ENCODE peak calls at places on chromosomes 12 and 14, in ten cellular contexts. One of them, this sample, is unnamed.

GRCh38 chr14:62301076-62301475 is 538.9 kb downstream of the SNAPC1 start:
- DNase-seq in choroid plexus epithelial cell: peak; percentile 2
- DNase-seq in GM13977: no peak
- DNase-seq in germinal center: no peak
- DNase-seq in non-pigmented ciliary epithelial cell: no peak
- DNase-seq in small intestine: no peak
- DNase-seq in HEK293T: no peak
- DNase-seq in mammary epithelial cell: no peak
- DNase-seq in A673: no peak
- DNase-seq in fibroblast of the conjunctiva: no peak
- DNase-seq in this sample: no peak

GRCh38 chr14:68789002-68789797 is 3.7 kb downstream of the ZFP36L1 start:
- DNase-seq in choroid plexus epithelial cell: peak; percentile 81
- DNase-seq in GM13977: peak; percentile 70
- DNase-seq in germinal center: peak; percentile 81
- DNase-seq in non-pigmented ciliary epithelial cell: no peak
- DNase-seq in small intestine: peak; percentile 87
- DNase-seq in HEK293T: peak; percentile 72
- DNase-seq in mammary epithelial cell: peak; percentile 59
- DNase-seq in A673: peak; percentile 93
- DNase-seq in fibroblast of the conjunctiva: no peak
- DNase-seq in this sample: peak; percentile 81

GRCh38 chr14:24428628-24429394 is 657 bp downstream of the CBLN3 start:
- DNase-seq in choroid plexus epithelial cell: no peak
- DNase-seq in GM13977: no peak
- DNase-seq in germinal center: no peak
- DNase-seq in non-pigmented ciliary epithelial cell: no peak
- DNase-seq in small intestine: no peak
- DNase-seq in HEK293T: no peak
- DNase-seq in mammary epithelial cell: no peak
- DNase-seq in A673: no peak
- DNase-seq in fibroblast of the conjunctiva: no peak
- DNase-seq in this sample: no peak

GRCh38 chr14:100780646-100781355 is 45.1 kb upstream of the MEG3 start:
- DNase-seq in choroid plexus epithelial cell: no peak
- DNase-seq in GM13977: no peak
- DNase-seq in germinal center: no peak
- DNase-seq in non-pigmented ciliary epithelial cell: no peak
- DNase-seq in small intestine: no peak
- DNase-seq in HEK293T: no peak
- DNase-seq in mammary epithelial cell: no peak
- DNase-seq in A673: no peak
- DNase-seq in fibroblast of the conjunctiva: no peak
- DNase-seq in this sample: no peak

GRCh38 chr12:5480953-5481300 is 49.0 kb downstream of the NTF3 start:
- DNase-seq in choroid plexus epithelial cell: no peak
- DNase-seq in GM13977: no peak
- DNase-seq in germinal center: no peak
- DNase-seq in non-pigmented ciliary epithelial cell: no peak
- DNase-seq in small intestine: no peak
- DNase-seq in HEK293T: no peak
- DNase-seq in mammary epithelial cell: no peak
- DNase-seq in A673: no peak
- DNase-seq in fibroblast of the conjunctiva: no peak
- DNase-seq in this sample: no peak

GRCh38 chr12:29149691-29150382 is 759 bp downstream of the FAR2 start:
- DNase-seq in choroid plexus epithelial cell: no peak
- DNase-seq in GM13977: peak; percentile 31
- DNase-seq in germinal center: no peak
- DNase-seq in non-pigmented ciliary epithelial cell: no peak
- DNase-seq in small intestine: peak; percentile 39
- DNase-seq in HEK293T: peak; percentile 19
- DNase-seq in mammary epithelial cell: no peak
- DNase-seq in A673: no peak
- DNase-seq in fibroblast of the conjunctiva: no peak
- DNase-seq in this sample: no peak

GRCh38 chr12:106309671-106310313 is 7.3 kb downstream of the TCP11L2 start:
- DNase-seq in choroid plexus epithelial cell: peak; percentile 81
- DNase-seq in GM13977: no peak
- DNase-seq in germinal center: no peak
- DNase-seq in non-pigmented ciliary epithelial cell: peak; percentile 53
- DNase-seq in small intestine: no peak
- DNase-seq in HEK293T: no peak
- DNase-seq in mammary epithelial cell: peak; percentile 80
- DNase-seq in A673: no peak
- DNase-seq in fibroblast of the conjunctiva: no peak
- DNase-seq in this sample: no peak

GRCh38 chr12:102479099-102479887 is 1.1 kb downstream of the IGF1 start:
- DNase-seq in choroid plexus epithelial cell: no peak
- DNase-seq in GM13977: no peak
- DNase-seq in germinal center: no peak
- DNase-seq in non-pigmented ciliary epithelial cell: no peak
- DNase-seq in small intestine: no peak
- DNase-seq in HEK293T: peak; percentile 10
- DNase-seq in mammary epithelial cell: peak; percentile 7
- DNase-seq in A673: peak; percentile 53
- DNase-seq in fibroblast of the conjunctiva: no peak
- DNase-seq in this sample: no peak

GRCh38 chr12:91620422-91620821 is 437.8 kb upstream of the DCN start:
- DNase-seq in choroid plexus epithelial cell: no peak
- DNase-seq in GM13977: no peak
- DNase-seq in germinal center: no peak
- DNase-seq in non-pigmented ciliary epithelial cell: no peak
- DNase-seq in small intestine: no peak
- DNase-seq in HEK293T: no peak
- DNase-seq in mammary epithelial cell: no peak
- DNase-seq in A673: no peak
- DNase-seq in fibroblast of the conjunctiva: no peak
- DNase-seq in this sample: no peak

GRCh38 chr12:92289611-92290010 is 144.0 kb upstream of the BTG1 start:
- DNase-seq in choroid plexus epithelial cell: no peak
- DNase-seq in GM13977: no peak
- DNase-seq in germinal center: no peak
- DNase-seq in non-pigmented ciliary epithelial cell: no peak
- DNase-seq in small intestine: no peak
- DNase-seq in HEK293T: no peak
- DNase-seq in mammary epithelial cell: no peak
- DNase-seq in A673: no peak
- DNase-seq in fibroblast of the conjunctiva: no peak
- DNase-seq in this sample: no peak

GRCh38 chr12:2395352-2395977 is 342.7 kb downstream of the CACNA1C start:
- DNase-seq in choroid plexus epithelial cell: peak; percentile 59
- DNase-seq in GM13977: peak; percentile 52
- DNase-seq in germinal center: peak; percentile 50
- DNase-seq in non-pigmented ciliary epithelial cell: no peak
- DNase-seq in small intestine: peak; percentile 51
- DNase-seq in HEK293T: peak; percentile 79
- DNase-seq in mammary epithelial cell: no peak
- DNase-seq in A673: peak; percentile 70
- DNase-seq in fibroblast of the conjunctiva: peak; percentile 26
- DNase-seq in this sample: no peak

GRCh38 chr12:98656289-98657101 is 11.4 kb downstream of the APAF1 start:
- DNase-seq in choroid plexus epithelial cell: no peak
- DNase-seq in GM13977: peak; percentile 53
- DNase-seq in germinal center: no peak
- DNase-seq in non-pigmented ciliary epithelial cell: no peak
- DNase-seq in small intestine: peak; percentile 31
- DNase-seq in HEK293T: no peak
- DNase-seq in mammary epithelial cell: peak; percentile 2
- DNase-seq in A673: no peak
- DNase-seq in fibroblast of the conjunctiva: no peak
- DNase-seq in this sample: no peak

GRCh38 chr14:42224053-42224888 is 617.6 kb downstream of the LRFN5 start:
- DNase-seq in choroid plexus epithelial cell: peak; percentile 71
- DNase-seq in GM13977: peak; percentile 9
- DNase-seq in germinal center: peak; percentile 3
- DNase-seq in non-pigmented ciliary epithelial cell: peak; percentile 26
- DNase-seq in small intestine: peak; percentile 25
- DNase-seq in HEK293T: peak; percentile 51
- DNase-seq in mammary epithelial cell: peak; percentile 35
- DNase-seq in A673: peak; percentile 87
- DNase-seq in fibroblast of the conjunctiva: peak; percentile 50
- DNase-seq in this sample: peak; percentile 10

GRCh38 chr14:69004731-69005431 is 25.8 kb upstream of the ACTN1 start:
- DNase-seq in choroid plexus epithelial cell: no peak
- DNase-seq in GM13977: no peak
- DNase-seq in germinal center: no peak
- DNase-seq in non-pigmented ciliary epithelial cell: no peak
- DNase-seq in small intestine: no peak
- DNase-seq in HEK293T: no peak
- DNase-seq in mammary epithelial cell: no peak
- DNase-seq in A673: no peak
- DNase-seq in fibroblast of the conjunctiva: no peak
- DNase-seq in this sample: no peak

GRCh38 chr12:108241961-108242360 is 97.2 kb downstream of the CMKLR1 start:
- DNase-seq in choroid plexus epithelial cell: no peak
- DNase-seq in GM13977: no peak
- DNase-seq in germinal center: no peak
- DNase-seq in non-pigmented ciliary epithelial cell: no peak
- DNase-seq in small intestine: no peak
- DNase-seq in HEK293T: peak; percentile 15
- DNase-seq in mammary epithelial cell: no peak
- DNase-seq in A673: no peak
- DNase-seq in fibroblast of the conjunctiva: no peak
- DNase-seq in this sample: no peak

GRCh38 chr12:8887285-8887715 is 27.0 kb upstream of the PHC1 start:
- DNase-seq in choroid plexus epithelial cell: peak; percentile 44
- DNase-seq in GM13977: no peak
- DNase-seq in germinal center: no peak
- DNase-seq in non-pigmented ciliary epithelial cell: no peak
- DNase-seq in small intestine: no peak
- DNase-seq in HEK293T: no peak
- DNase-seq in mammary epithelial cell: peak; percentile 26
- DNase-seq in A673: no peak
- DNase-seq in fibroblast of the conjunctiva: no peak
- DNase-seq in this sample: no peak

GRCh38 chr12:87575906-87576305 is 453.3 kb downstream of the C12orf50 start:
- DNase-seq in choroid plexus epithelial cell: no peak
- DNase-seq in GM13977: no peak
- DNase-seq in germinal center: no peak
- DNase-seq in non-pigmented ciliary epithelial cell: no peak
- DNase-seq in small intestine: no peak
- DNase-seq in HEK293T: no peak
- DNase-seq in mammary epithelial cell: no peak
- DNase-seq in A673: no peak
- DNase-seq in fibroblast of the conjunctiva: no peak
- DNase-seq in this sample: no peak

GRCh38 chr14:91063119-91063518 is 2.7 kb upstream of the RPS6KA5 start:
- DNase-seq in choroid plexus epithelial cell: no peak
- DNase-seq in GM13977: peak; percentile 34
- DNase-seq in germinal center: peak; percentile 12
- DNase-seq in non-pigmented ciliary epithelial cell: no peak
- DNase-seq in small intestine: peak; percentile 63
- DNase-seq in HEK293T: no peak
- DNase-seq in mammary epithelial cell: peak; percentile 19
- DNase-seq in A673: no peak
- DNase-seq in fibroblast of the conjunctiva: no peak
- DNase-seq in this sample: peak; percentile 19

GRCh38 chr12:108583971-108584370 is 13.9 kb downstream of the TMEM119 start:
- DNase-seq in choroid plexus epithelial cell: no peak
- DNase-seq in GM13977: no peak
- DNase-seq in germinal center: no peak
- DNase-seq in non-pigmented ciliary epithelial cell: no peak
- DNase-seq in small intestine: no peak
- DNase-seq in HEK293T: no peak
- DNase-seq in mammary epithelial cell: no peak
- DNase-seq in A673: no peak
- DNase-seq in fibroblast of the conjunctiva: no peak
- DNase-seq in this sample: no peak

GRCh38 chr12:110354172-110354780 is 49.2 kb downstream of the ANAPC7 start:
- DNase-seq in choroid plexus epithelial cell: peak; percentile 26
- DNase-seq in GM13977: no peak
- DNase-seq in germinal center: no peak
- DNase-seq in non-pigmented ciliary epithelial cell: peak; percentile 14
- DNase-seq in small intestine: no peak
- DNase-seq in HEK293T: no peak
- DNase-seq in mammary epithelial cell: no peak
- DNase-seq in A673: no peak
- DNase-seq in fibroblast of the conjunctiva: no peak
- DNase-seq in this sample: no peak

GRCh38 chr12:130127909-130128763 is 34.1 kb upstream of the FZD10 start:
- DNase-seq in choroid plexus epithelial cell: no peak
- DNase-seq in GM13977: no peak
- DNase-seq in germinal center: no peak
- DNase-seq in non-pigmented ciliary epithelial cell: no peak
- DNase-seq in small intestine: no peak
- DNase-seq in HEK293T: no peak
- DNase-seq in mammary epithelial cell: no peak
- DNase-seq in A673: no peak
- DNase-seq in fibroblast of the conjunctiva: no peak
- DNase-seq in this sample: no peak

GRCh38 chr14:61188196-61188595 is 92.9 kb downstream of the TMEM30B start:
- DNase-seq in choroid plexus epithelial cell: peak; percentile 58
- DNase-seq in GM13977: no peak
- DNase-seq in germinal center: no peak
- DNase-seq in non-pigmented ciliary epithelial cell: no peak
- DNase-seq in small intestine: no peak
- DNase-seq in HEK293T: no peak
- DNase-seq in mammary epithelial cell: no peak
- DNase-seq in A673: no peak
- DNase-seq in fibroblast of the conjunctiva: no peak
- DNase-seq in this sample: no peak

GRCh38 chr14:46580941-46581671 is 70.5 kb downstream of the RPL10L start:
- DNase-seq in choroid plexus epithelial cell: peak; percentile 73
- DNase-seq in GM13977: peak; percentile 15
- DNase-seq in germinal center: no peak
- DNase-seq in non-pigmented ciliary epithelial cell: no peak
- DNase-seq in small intestine: peak; percentile 40
- DNase-seq in HEK293T: peak; percentile 18
- DNase-seq in mammary epithelial cell: peak; percentile 6
- DNase-seq in A673: peak; percentile 80
- DNase-seq in fibroblast of the conjunctiva: peak; percentile 17
- DNase-seq in this sample: no peak

GRCh38 chr14:83568141-83568540 is 1961.8 kb upstream of the FLRT2 start:
- DNase-seq in choroid plexus epithelial cell: peak; percentile 67
- DNase-seq in GM13977: no peak
- DNase-seq in germinal center: no peak
- DNase-seq in non-pigmented ciliary epithelial cell: no peak
- DNase-seq in small intestine: no peak
- DNase-seq in HEK293T: no peak
- DNase-seq in mammary epithelial cell: no peak
- DNase-seq in A673: no peak
- DNase-seq in fibroblast of the conjunctiva: peak; percentile 32
- DNase-seq in this sample: no peak

GRCh38 chr14:66982247-66982646 is 207.0 kb upstream of the GARIN2 start:
- DNase-seq in choroid plexus epithelial cell: no peak
- DNase-seq in GM13977: no peak
- DNase-seq in germinal center: no peak
- DNase-seq in non-pigmented ciliary epithelial cell: no peak
- DNase-seq in small intestine: no peak
- DNase-seq in HEK293T: no peak
- DNase-seq in mammary epithelial cell: no peak
- DNase-seq in A673: no peak
- DNase-seq in fibroblast of the conjunctiva: no peak
- DNase-seq in this sample: no peak

This sample was measured in naive B cell.